ENCODE peak calls at places on chromosomes 2 and 18, in four cellular contexts. X is HCT116; W is hippocampal formation; A is stimulated activated CD4-positive, alpha-beta T cell treated with anti-CD3 and anti-CD28 coated beads, Interleukin-1b, Interleukin-23, amount 100 ng/mL, for 4 hours. Y is an unnamed sample.
A peak's percentile ranks its signal among the peaks of the same experiment; 100 is the strongest.

GRCh38 chr18:8701546-8702118 is 3.7 kb upstream of the MTCL1 start:
- DNase-seq in A (no peak), X (no peak), W (no peak), Y (peak; percentile 45)

GRCh38 chr2:74419345-74419744 is 2.1 kb downstream of the C2orf81 start:
- DNase-seq in X (no peak), A (no peak), W (no peak), Y (no peak)

GRCh38 chr2:215904101-215904500 is 109.2 kb downstream of the MREG start:
- DNase-seq in A (no peak), W (no peak), X (no peak), Y (no peak)

GRCh38 chr2:233974530-233975071 is 57.4 kb downstream of the TRPM8 start:
- DNase-seq in A (no peak), W (no peak), X (peak; percentile 98), Y (peak; percentile 66)

GRCh38 chr18:10424576-10425314 is 29.7 kb upstream of the APCDD1 start:
- DNase-seq in A (no peak), W (no peak), X (no peak), Y (no peak)

GRCh38 chr2:76958749-76959148 is 563.4 kb downstream of the LRRTM4 start:
- DNase-seq in W (no peak), A (no peak), X (no peak), Y (no peak)

GRCh38 chr18:78174737-78175136 is 804.9 kb upstream of the SALL3 start:
- DNase-seq in X (no peak), W (no peak), A (no peak), Y (no peak)

GRCh38 chr2:232533944-232534710 is 5.4 kb upstream of the CHRNG start:
- DNase-seq in W (no peak), A (no peak), X (no peak), Y (no peak)

GRCh38 chr2:9423922-9424272 is 443 bp downstream of the CPSF3 start:
- DNase-seq in A (no peak), W (no peak), X (no peak), Y (no peak)

GRCh38 chr2:132550285-132550684 is 119.7 kb downstream of the LYPD1 start:
- DNase-seq in X (no peak), W (no peak), A (no peak), Y (no peak)

GRCh38 chr2:126776701-126777619 is 121.0 kb downstream of the GYPC start:
- DNase-seq in X (peak; percentile 22), W (peak; percentile 78), A (peak; percentile 75), Y (peak; percentile 28)

GRCh38 chr2:204452464-204453023 is 92.7 kb upstream of the PARD3B start:
- DNase-seq in X (peak; percentile 23), W (no peak), A (no peak), Y (peak; percentile 89)

GRCh38 chr18:34222396-34223163 is 2.1 kb downstream of the NOL4 start:
- DNase-seq in W (peak; percentile 50), X (no peak), A (no peak), Y (no peak)

GRCh38 chr2:219252900-219253752 is at the start of gene TUBA4B:
- DNase-seq in X (no peak), W (no peak), A (no peak), Y (no peak)

GRCh38 chr2:241586564-241587264 is 28.2 kb downstream of the BOK start:
- DNase-seq in W (no peak), A (no peak), X (no peak), Y (no peak)

GRCh38 chr2:216350214-216350789 is 22.0 kb downstream of the MARCHF4 start:
- DNase-seq in W (no peak), A (no peak), X (no peak), Y (no peak)

GRCh38 chr2:101349893-101350662 is 37.2 kb downstream of the CREG2 start:
- DNase-seq in A (no peak), X (no peak), W (peak; percentile 21), Y (no peak)

GRCh38 chr2:104487381-104487780 is 366.5 kb upstream of the POU3F3 start:
- DNase-seq in X (no peak), A (no peak), W (no peak), Y (no peak)

GRCh38 chr2:28661589-28662001 is 90.0 kb upstream of the PPP1CB start:
- DNase-seq in W (no peak), X (no peak), A (no peak), Y (peak; percentile 55)

GRCh38 chr2:237744613-237745249 is 53.8 kb upstream of the RBM44 start:
- DNase-seq in W (peak; percentile 75), A (peak; percentile 79), X (peak; percentile 23), Y (no peak)

GRCh38 chr2:240383099-240383758 is 52.2 kb upstream of the GPC1 start:
- DNase-seq in A (no peak), W (no peak), X (no peak), Y (no peak)

GRCh38 chr2:18787726-18788125 is 198.4 kb upstream of the NT5C1B start:
- DNase-seq in W (no peak), X (no peak), A (no peak), Y (no peak)

GRCh38 chr2:140257692-140258300 is 1477.6 kb upstream of the NXPH2 start:
- DNase-seq in W (no peak), X (no peak), A (no peak), Y (no peak)

GRCh38 chr2:19580264-19580663 is 221.8 kb upstream of the OSR1 start:
- DNase-seq in A (no peak), W (no peak), X (no peak), Y (no peak)

GRCh38 chr18:59994357-59994756 is 94.6 kb downstream of the PMAIP1 start:
- DNase-seq in W (no peak), X (peak; percentile 16), A (no peak), Y (no peak)

GRCh38 chr18:75111673-75112485 is 97.1 kb downstream of the PTGR3 start:
- DNase-seq in W (no peak), X (no peak), A (no peak), Y (no peak)

GRCh38 chr2:225602205-225602604 is 202.7 kb downstream of the NYAP2 start:
- DNase-seq in X (no peak), W (no peak), A (no peak), Y (no peak)

GRCh38 chr2:231926761-231927565 is 767 bp upstream of the NPPC start:
- DNase-seq in X (no peak), A (no peak), W (peak; percentile 50), Y (no peak)

GRCh38 chr2:231245253-231246094 is 47.0 kb downstream of the ARMC9 start:
- DNase-seq in A (no peak), X (no peak), W (no peak), Y (no peak)

GRCh38 chr2:225867071-225867470 is 467.6 kb downstream of the NYAP2 start:
- DNase-seq in A (no peak), X (no peak), W (no peak), Y (no peak)

GRCh38 chr2:10231551-10232085 is 71.1 kb upstream of the HPCAL1 start:
- DNase-seq in W (no peak), A (no peak), X (no peak), Y (no peak)

GRCh38 chr18:23921716-23922285 is 92.8 kb upstream of the TTC39C start:
- DNase-seq in X (no peak), A (no peak), W (no peak), Y (no peak)